ENCODE peak calls at places on chromosomes 2 and 18, in nine cellular contexts. A, V, M, S, D, I, C, W and N are unnamed samples.

GRCh38 chr2:54634564-54635511 is 88.6 kb upstream of the EML6 start:
- DNase-seq in C (peak; percentile 72), V (no peak), M (no peak), S (peak; percentile 93), D (peak; percentile 84), I (peak; percentile 66), W (peak; percentile 77), A (peak; percentile 84), N (no peak)

GRCh38 chr2:136143603-136144451 is 25.9 kb upstream of the CXCR4 start:
- DNase-seq in W (no peak), D (no peak), S (no peak), I (no peak), M (no peak), C (no peak), V (no peak), A (no peak), N (no peak)

GRCh38 chr2:134029478-134029877 is 224.4 kb upstream of the MGAT5 start:
- DNase-seq in W (no peak), M (no peak), V (peak; percentile 42), I (no peak), S (no peak), D (no peak), A (no peak), C (peak; percentile 14), N (no peak)

GRCh38 chr18:6374340-6374739 is 40.4 kb downstream of the L3MBTL4 start:
- DNase-seq in V (no peak), W (no peak), I (no peak), A (no peak), S (no peak), D (no peak), C (no peak), M (no peak), N (no peak)

GRCh38 chr18:10406172-10406663 is 48.2 kb upstream of the APCDD1 start:
- DNase-seq in I (no peak), V (no peak), S (no peak), M (no peak), A (no peak), D (no peak), W (no peak), C (no peak), N (no peak)

GRCh38 chr2:234091883-234092282 is 41.4 kb downstream of the SPP2 start:
- DNase-seq in S (no peak), D (no peak), A (no peak), M (no peak), W (no peak), C (peak; percentile 33), V (no peak), I (no peak), N (no peak)

GRCh38 chr2:98730851-98731708 is at the start of gene MGAT4A:
- DNase-seq in D (peak; percentile 90), A (no peak), C (peak; percentile 23), V (no peak), S (no peak), I (peak; percentile 97), M (no peak), W (peak; percentile 90), N (peak; percentile 53)

GRCh38 chr2:18910843-18911242 is 321.5 kb upstream of the NT5C1B start:
- DNase-seq in S (no peak), D (no peak), M (peak; percentile 2), V (peak; percentile 31), I (peak; percentile 70), W (no peak), C (peak; percentile 85), A (peak; percentile 74), N (no peak)

GRCh38 chr2:180519276-180519675 is 461.1 kb upstream of the UBE2E3 start:
- DNase-seq in V (no peak), I (no peak), S (no peak), C (peak; percentile 71), D (no peak), M (peak; percentile 48), W (no peak), A (peak; percentile 68), N (no peak)

GRCh38 chr2:112829931-112830330 is 6.6 kb downstream of the IL1B start:
- DNase-seq in I (no peak), C (no peak), V (no peak), A (no peak), W (no peak), M (no peak), D (no peak), S (no peak), N (no peak)

GRCh38 chr2:118657451-118657850 is 190.0 kb downstream of the EN1 start:
- DNase-seq in V (no peak), W (no peak), S (no peak), I (no peak), C (no peak), M (no peak), D (no peak), A (no peak), N (no peak)

GRCh38 chr2:12861344-12861942 is 144.7 kb downstream of the TRIB2 start:
- DNase-seq in M (no peak), S (no peak), W (no peak), I (no peak), A (peak; percentile 78), C (peak; percentile 63), D (no peak), V (no peak), N (no peak)

GRCh38 chr2:167706800-167707199 is 540.6 kb downstream of the STK39 start:
- DNase-seq in I (no peak), C (peak; percentile 10), M (no peak), S (no peak), A (peak; percentile 16), V (peak; percentile 13), W (peak; percentile 26), D (no peak), N (no peak)

GRCh38 chr2:61905372-61906186 is at the start of gene COMMD1:
- DNase-seq in C (peak; percentile 71), A (peak; percentile 60), M (no peak), S (peak; percentile 28), I (peak; percentile 86), D (peak; percentile 85), V (no peak), W (peak; percentile 90), N (peak; percentile 68)

GRCh38 chr18:53586923-53587322 is 637.5 kb downstream of the MBD2 start:
- DNase-seq in I (no peak), M (no peak), W (no peak), V (no peak), C (no peak), D (no peak), S (no peak), A (no peak), N (no peak)

GRCh38 chr2:108535380-108535677 is 1.1 kb downstream of the LIMS1 start:
- DNase-seq in W (no peak), M (no peak), A (no peak), D (no peak), C (peak; percentile 36), V (no peak), S (no peak), I (peak; percentile 84), N (no peak)

GRCh38 chr2:121804340-121804739 is 48.9 kb downstream of the TSN start:
- DNase-seq in V (no peak), I (no peak), M (no peak), S (peak; percentile 45), C (peak; percentile 56), W (no peak), D (no peak), A (peak; percentile 32), N (no peak)

GRCh38 chr2:60353406-60353800 is 200.1 kb downstream of the BCL11A start:
- DNase-seq in A (no peak), C (no peak), V (no peak), I (no peak), W (no peak), D (no peak), M (no peak), S (no peak), N (no peak)

GRCh38 chr2:84959494-84960156 is 11.3 kb upstream of the KCMF1 start:
- DNase-seq in A (peak; percentile 64), M (no peak), I (no peak), S (no peak), W (no peak), C (peak; percentile 53), D (no peak), V (no peak), N (no peak)

GRCh38 chr2:234044157-234044556 is 6.3 kb upstream of the SPP2 start:
- DNase-seq in C (peak; percentile 95), I (no peak), S (no peak), M (peak; percentile 18), V (peak; percentile 89), W (no peak), D (no peak), A (peak; percentile 92), N (no peak)

GRCh38 chr2:32442020-32442467 is 85.2 kb downstream of the BIRC6 start:
- DNase-seq in C (no peak), I (no peak), V (no peak), S (no peak), A (no peak), D (no peak), W (no peak), M (no peak), N (no peak)

GRCh38 chr2:143015681-143016080 is 113.5 kb upstream of the ARHGAP15 start:
- DNase-seq in S (no peak), M (no peak), C (no peak), I (no peak), W (no peak), A (peak; percentile 27), V (no peak), D (no peak), N (no peak)
- TF ChIP-seq CTCF in S (no peak), M (no peak), C (no peak), I (no peak), W (no peak), A (no peak), V (no peak), D (no peak), N (no peak)

DNA sequence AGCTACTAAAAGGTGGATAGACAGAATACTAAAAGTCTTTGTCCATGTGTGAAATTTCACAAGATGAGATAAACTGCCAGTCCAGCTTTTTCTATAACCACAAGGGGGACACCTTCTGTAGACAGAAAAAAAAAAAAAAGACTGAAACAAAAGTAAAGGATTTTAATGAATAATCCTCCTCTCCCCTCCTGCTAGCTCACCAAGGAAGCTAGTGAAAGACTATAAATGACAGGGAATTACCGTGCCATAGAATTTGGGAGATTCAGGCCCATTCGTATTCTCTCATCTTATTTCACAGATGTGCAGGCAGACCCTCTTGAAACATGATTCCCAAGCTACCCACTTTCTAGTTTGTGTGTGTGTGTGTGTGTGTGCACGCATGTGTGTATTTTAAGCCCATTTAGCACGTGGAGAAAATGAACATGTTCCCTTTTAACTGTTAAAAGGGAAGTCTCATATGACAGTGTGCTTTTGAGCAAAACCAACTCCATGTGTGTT is 36.3 kb upstream of the SLC8A1 start:
- DNase-seq in C (peak; percentile 65), W (no peak), I (peak; percentile 62), S (no peak), M (peak; percentile 2), A (peak; percentile 56), V (no peak), D (no peak), N (no peak)
- TF ChIP-seq CTCF in C (peak; percentile 59), W (peak; percentile 41), I (peak; percentile 64), S (no peak), M (peak; percentile 58), A (peak; percentile 58), V (peak; percentile 50), D (peak; percentile 57), N (peak; percentile 41)

GRCh38 chr2:9336534-9337354 is 86.6 kb downstream of the ITGB1BP1 start:
- DNase-seq in V (peak; percentile 85), S (no peak), I (peak; percentile 95), W (no peak), M (no peak), A (peak; percentile 97), C (peak; percentile 90), D (peak; percentile 80), N (no peak)
- TF ChIP-seq CTCF in V (no peak), S (no peak), I (no peak), W (no peak), M (no peak), A (no peak), C (no peak), D (no peak), N (no peak)

GRCh38 chr18:24428709-24429108 is 2.2 kb downstream of the IMPACT start:
- DNase-seq in V (no peak), W (no peak), M (no peak), A (no peak), S (no peak), I (no peak), C (no peak), D (no peak), N (no peak)
- TF ChIP-seq CTCF in V (peak; percentile 12), W (no peak), M (peak; percentile 57), A (no peak), S (no peak), I (no peak), C (no peak), D (no peak), N (no peak)